ENCODE peak calls at places on chromosomes 16 and 17, in four cellular contexts. One of them, this sample, is unnamed.

GRCh38 chr17:37392024-37392590 is 14.5 kb downstream of the ACACA start:
- DNase-seq in AG08395: peak; percentile 44
- DNase-seq in HT1080: peak; percentile 58
- DNase-seq in cerebellar nuclear complex: no peak
- DNase-seq in this sample: peak; percentile 83

GRCh38 chr16:89687092-89687940 is 827 bp downstream of the CDK10 start:
- DNase-seq in AG08395: peak; percentile 47
- DNase-seq in HT1080: peak; percentile 26
- DNase-seq in cerebellar nuclear complex: no peak
- DNase-seq in this sample: peak; percentile 60

GRCh38 chr17:57340160-57340981 is 84.0 kb downstream of the MSI2 start:
- DNase-seq in AG08395: no peak
- DNase-seq in HT1080: peak; percentile 47
- DNase-seq in cerebellar nuclear complex: no peak
- DNase-seq in this sample: peak; percentile 25

GRCh38 chr17:29800457-29800856 is 129.6 kb downstream of the SSH2 start:
- DNase-seq in AG08395: no peak
- DNase-seq in HT1080: no peak
- DNase-seq in cerebellar nuclear complex: no peak
- DNase-seq in this sample: no peak

GRCh38 chr17:33964344-33964979 is 290.6 kb upstream of the CCL2 start:
- DNase-seq in AG08395: no peak
- DNase-seq in HT1080: no peak
- DNase-seq in cerebellar nuclear complex: no peak
- DNase-seq in this sample: peak; percentile 31

GRCh38 chr16:27269300-27270150 is 953 bp upstream of the NSMCE1 start:
- DNase-seq in AG08395: no peak
- DNase-seq in HT1080: no peak
- DNase-seq in cerebellar nuclear complex: no peak
- DNase-seq in this sample: no peak

GRCh38 chr17:68387485-68387884 is 69.8 kb downstream of the WIPI1 start:
- DNase-seq in AG08395: no peak
- DNase-seq in HT1080: no peak
- DNase-seq in cerebellar nuclear complex: no peak
- DNase-seq in this sample: no peak

GRCh38 chr17:43834106-43834505 is 1.2 kb upstream of the MPP3 start:
- DNase-seq in AG08395: peak; percentile 63
- DNase-seq in HT1080: no peak
- DNase-seq in cerebellar nuclear complex: no peak
- DNase-seq in this sample: no peak

GRCh38 chr17:67613961-67614360 is 103.8 kb upstream of the NOL11 start:
- DNase-seq in AG08395: no peak
- DNase-seq in HT1080: no peak
- DNase-seq in cerebellar nuclear complex: no peak
- DNase-seq in this sample: no peak

GRCh38 chr17:72121164-72122001 is 563 bp downstream of the SOX9 start:
- DNase-seq in AG08395: peak; percentile 49
- DNase-seq in HT1080: peak; percentile 64
- DNase-seq in cerebellar nuclear complex: no peak
- DNase-seq in this sample: peak; percentile 49